ENCODE peak calls at places on chromosomes 3 and 15, in nine cellular contexts. D is adipocyte, I is H7, J is GM06990, B is upper lobe of right lung, F is A549, Z is dorsolateral prefrontal cortex, N is cardiac muscle cell, T is transverse colon. H is an unnamed sample.
A peak's percentile ranks its signal among the peaks of the same experiment; 100 is the strongest.

GRCh38 chr15:96296264-96296663 is 34.2 kb upstream of the NR2F2 start:
- DNase-seq in D (no peak), I (no peak), J (no peak), B (no peak), F (no peak), Z (no peak), N (no peak), T (no peak), H (no peak)

GRCh38 chr15:46751303-46751702 is 966.0 kb upstream of the SEMA6D start:
- DNase-seq in D (no peak), I (no peak), J (no peak), B (no peak), F (no peak), Z (no peak), N (no peak), T (no peak), H (no peak)

GRCh38 chr3:197372076-197372661 is 73.8 kb upstream of the DLG1 start:
- DNase-seq in D (peak; percentile 93), I (peak; percentile 34), J (no peak), B (no peak), F (peak; percentile 65), Z (peak; percentile 25), N (no peak), T (peak; percentile 45), H (no peak)

GRCh38 chr15:95557226-95558046 is 773.1 kb upstream of the NR2F2 start:
- DNase-seq in D (peak; percentile 84), I (no peak), J (no peak), B (no peak), F (peak; percentile 88), Z (no peak), N (no peak), T (no peak), H (no peak)

GRCh38 chr15:29122506-29122905 is 147.1 kb downstream of the NSMCE3 start:
- DNase-seq in D (no peak), I (no peak), J (no peak), B (no peak), F (no peak), Z (no peak), N (no peak), T (no peak), H (no peak)

GRCh38 chr15:59569477-59569876 is 42.1 kb upstream of the GCNT3 start:
- DNase-seq in D (no peak), I (no peak), J (no peak), B (no peak), F (no peak), Z (no peak), N (no peak), T (no peak), H (no peak)

GRCh38 chr3:183295211-183295610 is 42.2 kb downstream of the B3GNT5 start:
- DNase-seq in D (peak; percentile 83), I (no peak), J (no peak), B (no peak), F (peak; percentile 25), Z (no peak), N (no peak), T (no peak), H (no peak)

GRCh38 chr15:24955549-24955929 is 752 bp downstream of the SNRPN start:
- DNase-seq in D (peak; percentile 19), I (peak; percentile 16), J (peak; percentile 20), B (peak; percentile 64), F (no peak), Z (no peak), N (no peak), T (no peak), H (no peak)

GRCh38 chr15:34644851-34645250 is 61.4 kb upstream of the GOLGA8B start:
- DNase-seq in D (no peak), I (no peak), J (no peak), B (no peak), F (no peak), Z (no peak), N (no peak), T (no peak), H (no peak)

GRCh38 chr3:174821477-174821876 is 37.7 kb upstream of the NAALADL2 start:
- DNase-seq in D (no peak), I (no peak), J (no peak), B (no peak), F (no peak), Z (no peak), N (no peak), T (no peak), H (no peak)

GRCh38 chr3:64599651-64600050 is 88.1 kb downstream of the ADAMTS9 start:
- DNase-seq in D (no peak), I (no peak), J (no peak), B (no peak), F (no peak), Z (no peak), N (no peak), T (no peak), H (no peak)

GRCh38 chr3:242986-243706 is 46.6 kb downstream of the CHL1 start:
- DNase-seq in D (no peak), I (no peak), J (no peak), B (no peak), F (no peak), Z (no peak), N (no peak), T (no peak), H (no peak)

GRCh38 chr3:102474207-102474606 is 39.4 kb downstream of the ZPLD1 start:
- DNase-seq in D (no peak), I (no peak), J (no peak), B (no peak), F (no peak), Z (no peak), N (no peak), T (no peak), H (no peak)

GRCh38 chr3:46669191-46669999 is 24.1 kb downstream of the ALS2CL start:
- DNase-seq in D (no peak), I (peak; percentile 32), J (no peak), B (peak; percentile 63), F (no peak), Z (no peak), N (no peak), T (peak; percentile 4), H (no peak)

GRCh38 chr15:70597056-70597603 is 166.2 kb downstream of the UACA start:
- DNase-seq in D (peak; percentile 54), I (no peak), J (no peak), B (no peak), F (peak; percentile 69), Z (no peak), N (peak; percentile 59), T (no peak), H (no peak)

GRCh38 chr15:39051931-39052705 is 487.5 kb upstream of the RASGRP1 start:
- DNase-seq in D (no peak), I (no peak), J (no peak), B (no peak), F (no peak), Z (no peak), N (no peak), T (no peak), H (no peak)

GRCh38 chr15:62403164-62403809 is 238.2 kb upstream of the C2CD4B start:
- DNase-seq in D (peak; percentile 68), I (no peak), J (no peak), B (no peak), F (peak; percentile 15), Z (no peak), N (no peak), T (no peak), H (no peak)

GRCh38 chr3:19250959-19251610 is 102.8 kb downstream of the KCNH8 start:
- DNase-seq in D (no peak), I (no peak), J (no peak), B (no peak), F (no peak), Z (peak; percentile 60), N (no peak), T (no peak), H (no peak)

GRCh38 chr15:59180946-59181345 is 25.7 kb upstream of the LDHAL6B start:
- DNase-seq in D (peak; percentile 19), I (no peak), J (no peak), B (peak; percentile 8), F (no peak), Z (no peak), N (no peak), T (no peak), H (no peak)

GRCh38 chr3:33047842-33048834 is 48.8 kb downstream of the GLB1 start:
- DNase-seq in D (no peak), I (no peak), J (peak; percentile 57), B (no peak), F (no peak), Z (no peak), N (no peak), T (no peak), H (no peak)

GRCh38 chr3:42591811-42592210 is 1.2 kb downstream of the SS18L2 start:
- DNase-seq in D (no peak), I (no peak), J (no peak), B (no peak), F (no peak), Z (no peak), N (no peak), T (no peak), H (no peak)
- H3K4me3 ChIP-seq in D (peak overlapping the region; percentile 84), I (peak overlapping the region; percentile 80), J (peak overlapping the region; percentile 84), B (peak overlapping the region; percentile 73), F (peak overlapping the region; percentile 89), Z (peak overlapping the region; percentile 90), N (no peak overlapping the region), T (no peak overlapping the region), H (peak overlapping the region; percentile 75)

GRCh38 chr3:105847452-105847851 is 21.4 kb downstream of the CBLB start:
- DNase-seq in D (no peak), I (no peak), J (no peak), B (no peak), F (no peak), Z (no peak), N (no peak), T (no peak), H (no peak)
- H3K4me3 ChIP-seq in D (peak overlapping the region; percentile 23), I (no peak overlapping the region), J (no peak overlapping the region), B (no peak overlapping the region), F (no peak overlapping the region), Z (no peak overlapping the region), N (no peak overlapping the region), T (no peak overlapping the region), H (no peak overlapping the region)

DNA sequence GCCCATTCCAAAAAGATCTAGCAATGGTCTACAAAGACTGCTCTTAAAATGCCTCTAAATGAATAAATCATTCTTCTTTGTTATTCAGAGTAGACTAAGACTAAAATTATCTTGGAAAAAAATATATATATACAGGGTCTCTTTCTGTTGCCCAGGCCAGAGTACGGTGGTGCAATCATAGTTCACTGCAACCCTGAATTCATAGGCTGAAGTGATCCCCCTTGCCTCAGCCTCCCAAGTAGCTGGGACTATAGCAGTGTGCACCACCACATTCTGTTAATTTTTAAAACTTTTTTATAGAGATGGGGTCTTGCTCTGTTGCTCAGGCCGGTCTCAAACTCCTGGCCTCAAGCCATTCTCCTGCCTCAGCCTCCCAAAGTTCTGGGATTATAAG is 18.7 kb downstream of the WWTR1 start:
- DNase-seq in D (no peak), I (no peak), J (no peak), B (no peak), F (no peak), Z (no peak), N (no peak), T (no peak), H (no peak)
- H3K4me3 ChIP-seq in D (peak overlapping the region; percentile 75), I (no peak overlapping the region), J (no peak overlapping the region), B (no peak overlapping the region), F (no peak overlapping the region), Z (peak overlapping the region; percentile 69), N (no peak overlapping the region), T (no peak overlapping the region), H (no peak overlapping the region)

DNA sequence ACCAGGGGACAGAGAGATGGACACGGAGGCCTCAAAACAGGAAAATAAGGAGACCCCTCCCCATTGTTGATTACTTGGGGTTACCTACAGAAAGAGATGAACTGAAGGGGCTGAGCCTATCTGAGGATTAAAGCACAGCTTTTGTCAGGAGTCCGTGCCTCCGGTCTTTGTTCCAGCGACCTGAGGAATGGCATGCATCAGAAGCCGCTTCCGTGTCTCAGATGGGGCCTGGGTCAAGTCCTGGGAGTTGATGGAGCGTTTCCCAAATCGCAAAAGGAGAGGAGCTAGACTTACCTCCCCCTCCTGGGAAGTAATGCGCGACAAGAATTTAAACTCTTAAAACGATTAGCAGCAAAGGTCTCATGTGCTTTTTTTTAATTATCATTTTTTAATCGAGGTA is 1.0 kb upstream of the ALDH1A3 start:
- DNase-seq in D (no peak), I (peak; percentile 79), J (no peak), B (no peak), F (no peak), Z (no peak), N (no peak), T (no peak), H (peak; percentile 55)
- H3K4me3 ChIP-seq in D (peak overlapping the region; percentile 71), I (peak overlapping the region; percentile 63), J (no peak overlapping the region), B (peak overlapping the region; percentile 45), F (peak overlapping the region; percentile 75), Z (peak overlapping the region; percentile 60), N (peak overlapping the region; percentile 33), T (peak overlapping the region; percentile 50), H (peak overlapping the region; percentile 57)